ENCODE peak calls at places on chromosome 13, in six cellular contexts. Y is neuronal stem cell, V is H9, M is mesenchymal stem cell, T is H1, C is trophoblast cell. U is an unnamed sample.

GRCh38 chr13:83692800-83693199 is 189.5 kb downstream of the SLITRK1 start:
- DNase-seq in Y (no peak), V (no peak), M (no peak), T (no peak), C (no peak), U (no peak)

GRCh38 chr13:40389081-40389641 is 277.3 kb downstream of the FOXO1 start:
- DNase-seq in Y (no peak), V (no peak), M (no peak), T (no peak), C (no peak), U (no peak)

GRCh38 chr13:113258655-113259054 is 38.4 kb upstream of the LAMP1 start:
- DNase-seq in Y (no peak), V (no peak), M (no peak), T (no peak), C (no peak), U (no peak)

GRCh38 chr13:29676535-29676934 is 81.0 kb upstream of the SLC7A1 start:
- DNase-seq in Y (no peak), V (no peak), M (peak), T (no peak), C (no peak), U (peak)

GRCh38 chr13:85853901-85854663 is 54.9 kb upstream of the SLITRK6 start:
- DNase-seq in Y (no peak), V (no peak), M (no peak), T (no peak), C (no peak), U (no peak)

GRCh38 chr13:30466358-30466714 is 600 bp upstream of the HMGB1 start:
- DNase-seq in Y (no peak), V (no peak), M (peak), T (no peak), C (no peak), U (peak)

GRCh38 chr13:50700664-50701266 is 142.7 kb downstream of the DLEU7 start:
- DNase-seq in Y (no peak), V (no peak), M (no peak), T (no peak), C (no peak), U (no peak)

GRCh38 chr13:57557979-57558529 is 73.5 kb upstream of the PCDH17 start:
- DNase-seq in Y (peak), V (no peak), M (peak), T (no peak), C (peak), U (no peak)

GRCh38 chr13:94711561-94712286 is 621 bp downstream of the SOX21 start:
- DNase-seq in Y (no peak), V (peak), M (peak), T (no peak), C (peak), U (no peak)

GRCh38 chr13:111904701-111905608 is 162.0 kb upstream of the SOX1 start:
- DNase-seq in Y (no peak), V (peak), M (no peak), T (no peak), C (no peak), U (no peak)

GRCh38 chr13:36282818-36283432 is 14.7 kb downstream of the CCDC169 start:
- DNase-seq in Y (peak), V (no peak), M (peak), T (no peak), C (peak), U (peak)

GRCh38 chr13:79631260-79631659 is 150.3 kb downstream of the NDFIP2 start:
- DNase-seq in Y (no peak), V (no peak), M (peak), T (no peak), C (peak), U (peak)

GRCh38 chr13:37914781-37915391 is 45.3 kb upstream of the TRPC4 start:
- DNase-seq in Y (no peak), V (peak), M (peak), T (no peak), C (peak), U (peak)

GRCh38 chr13:80337011-80337688 is 3.8 kb downstream of the SPRY2 start:
- DNase-seq in Y (no peak), V (no peak), M (no peak), T (no peak), C (no peak), U (no peak)

GRCh38 chr13:77563110-77563509 is 27.6 kb downstream of the SCEL start:
- DNase-seq in Y (no peak), V (no peak), M (peak), T (no peak), C (peak), U (peak)

GRCh38 chr13:87684850-87685735 is 13.9 kb downstream of the SLITRK5 start:
- DNase-seq in Y (no peak), V (no peak), M (peak), T (no peak), C (no peak), U (no peak)

GRCh38 chr13:25729201-25729600 is 322.6 kb downstream of the SHISA2 start:
- DNase-seq in Y (no peak), V (no peak), M (no peak), T (no peak), C (peak), U (no peak)

GRCh38 chr13:101579291-101579802 is 126.9 kb downstream of the ITGBL1 start:
- DNase-seq in Y (no peak), V (no peak), M (peak), T (no peak), C (no peak), U (peak)

GRCh38 chr13:102295316-102296048 is 106.4 kb downstream of the FGF14 start:
- DNase-seq in Y (no peak), V (no peak), M (peak), T (no peak), C (peak), U (peak)

GRCh38 chr13:45564108-45564507 is 51.4 kb downstream of the ERICH6B start:
- DNase-seq in Y (peak), V (no peak), M (peak), T (no peak), C (no peak), U (peak)

GRCh38 chr13:56349866-56350265 is 790.9 kb upstream of the PRR20A start:
- DNase-seq in Y (no peak), V (no peak), M (no peak), T (no peak), C (no peak), U (no peak)

GRCh38 chr13:40329682-40330485 is 336.6 kb downstream of the FOXO1 start:
- DNase-seq in Y (no peak), V (no peak), M (no peak), T (no peak), C (no peak), U (no peak)

GRCh38 chr13:30713133-30713532 is 22.2 kb upstream of the ALOX5AP start:
- DNase-seq in Y (no peak), V (no peak), M (peak), T (no peak), C (peak), U (no peak)

GRCh38 chr13:51910508-51910907 is 48.7 kb downstream of the CCDC70 start:
- DNase-seq in Y (no peak), V (peak), M (no peak), T (no peak), C (no peak), U (no peak)

GRCh38 chr13:95676100-95676774 is 702 bp upstream of the DNAJC3 start:
- DNase-seq in Y (no peak), V (peak), M (peak), T (no peak), C (peak), U (peak)

GRCh38 chr13:23506821-23507210 is 63.4 kb upstream of the TNFRSF19 start:
- DNase-seq in Y (no peak), V (no peak), M (peak), T (no peak), C (no peak), U (peak)

GRCh38 chr13:99093997-99094396 is 106.7 kb upstream of the UBAC2 start:
- DNase-seq in Y (no peak), V (no peak), M (no peak), T (no peak), C (no peak), U (no peak)

GRCh38 chr13:55302568-55302967 is 1838.2 kb upstream of the PRR20A start:
- DNase-seq in Y (no peak), V (no peak), M (no peak), T (no peak), C (no peak), U (no peak)

GRCh38 chr13:28636078-28636477 is 22.9 kb upstream of the POMP start:
- DNase-seq in Y (no peak), V (no peak), M (no peak), T (no peak), C (peak), U (peak)

GRCh38 chr13:49371943-49372636 is 71.8 kb downstream of the CAB39L start:
- DNase-seq in Y (no peak), V (no peak), M (no peak), T (no peak), C (no peak), U (no peak)

GRCh38 chr13:106205871-106206270 is 329.6 kb downstream of the EFNB2 start:
- DNase-seq in Y (no peak), V (no peak), M (peak), T (no peak), C (no peak), U (no peak)

GRCh38 chr13:111210488-111210887 is 95.4 kb downstream of the ARHGEF7 start:
- DNase-seq in Y (no peak), V (peak), M (peak), T (no peak), C (peak), U (peak)

GRCh38 chr13:30340367-30341184 is 33.2 kb upstream of the KATNAL1 start:
- DNase-seq in Y (no peak), V (no peak), M (peak), T (no peak), C (peak), U (peak)

GRCh38 chr13:86757236-86757978 is 913.8 kb upstream of the SLITRK5 start:
- DNase-seq in Y (no peak), V (peak), M (no peak), T (peak), C (no peak), U (no peak)

GRCh38 chr13:107942030-107942617 is 273.2 kb downstream of the LIG4 start:
- DNase-seq in Y (no peak), V (no peak), M (no peak), T (no peak), C (peak), U (no peak)

GRCh38 chr13:36059366-36059765 is 71.8 kb downstream of the DCLK1 start:
- DNase-seq in Y (no peak), V (no peak), M (no peak), T (no peak), C (no peak), U (no peak)

GRCh38 chr13:46663644-46664043 is 110.7 kb downstream of the LRCH1 start:
- DNase-seq in Y (no peak), V (no peak), M (peak), T (no peak), C (peak), U (no peak)

DNA sequence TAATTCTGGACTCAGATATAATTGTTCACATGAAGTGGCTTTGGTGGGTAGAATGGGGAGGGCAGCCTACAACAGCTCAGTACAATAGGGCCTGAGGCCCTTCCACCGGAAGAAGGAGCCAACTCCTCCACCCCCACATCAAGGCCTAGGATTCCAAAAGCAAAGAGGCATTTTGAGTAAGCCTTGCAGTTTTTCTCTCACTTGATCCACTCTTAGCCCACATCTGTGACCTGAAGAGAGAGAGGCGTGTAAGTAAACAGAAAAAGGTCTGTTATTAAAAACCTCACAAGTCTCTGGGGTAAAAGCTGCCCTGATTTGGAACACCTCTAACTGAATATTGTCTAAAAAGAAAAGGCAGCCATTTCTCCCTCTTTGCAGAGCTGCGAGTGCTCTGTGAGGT is 214.1 kb upstream of the KL start:
- DNase-seq in Y (no peak), V (no peak), M (no peak), T (no peak), C (no peak), U (no peak)
- H4K91ac ChIP-seq in Y (no peak), V (no peak), M (no peak), T (no peak), C (no peak), U (no peak)

GRCh38 chr13:27496851-27497250 is 46.5 kb upstream of the MTIF3 start:
- DNase-seq in Y (no peak), V (no peak), M (no peak), T (no peak), C (no peak), U (no peak)
- H4K91ac ChIP-seq in Y (no peak), V (no peak), M (no peak), T (no peak), C (no peak), U (no peak)

GRCh38 chr13:90696656-90697055 is 650.8 kb upstream of the MIR17HG start:
- DNase-seq in Y (no peak), V (no peak), M (peak), T (no peak), C (no peak), U (peak)

GRCh38 chr13:90700340-90700739 is 647.1 kb upstream of the MIR17HG start:
- DNase-seq in Y (no peak), V (no peak), M (no peak), T (no peak), C (no peak), U (no peak)

GRCh38 chr13:90701264-90701663 is 646.2 kb upstream of the MIR17HG start:
- DNase-seq in Y (no peak), V (no peak), M (no peak), T (no peak), C (no peak), U (no peak)

GRCh38 chr13:90706631-90707030 is 640.9 kb upstream of the MIR17HG start:
- DNase-seq in Y (no peak), V (no peak), M (no peak), T (no peak), C (no peak), U (no peak)

GRCh38 chr13:90702050-90702449 is 645.4 kb upstream of the MIR17HG start:
- DNase-seq in Y (no peak), V (no peak), M (no peak), T (no peak), C (no peak), U (no peak)
- H4K91ac ChIP-seq in Y (no peak), V (no peak), M (no peak), T (no peak), C (no peak), U (no peak)

DNA sequence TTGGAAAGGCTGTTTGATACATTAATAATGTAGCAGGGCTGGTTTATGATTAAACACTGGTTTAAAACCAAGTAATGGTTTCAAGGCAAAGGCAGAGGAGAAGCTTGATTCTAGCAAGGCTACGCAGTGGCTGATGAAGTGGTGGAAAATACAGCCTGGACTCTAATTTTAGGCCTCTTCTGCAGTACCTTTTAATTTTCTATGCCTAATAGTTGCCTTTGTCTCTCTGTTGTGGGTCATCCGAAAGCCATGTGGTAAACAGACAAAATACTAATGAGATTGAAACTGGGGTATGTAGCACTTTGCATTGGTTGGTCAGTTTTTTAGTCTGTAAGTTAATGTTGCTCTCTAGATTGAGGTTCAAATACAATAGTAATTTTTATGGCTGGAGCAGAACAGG is 3.3 kb downstream of the LMO7 start:
- DNase-seq in Y (no peak), V (no peak), M (no peak), T (no peak), C (no peak), U (no peak)
- H4K91ac ChIP-seq in Y (no peak), V (no peak), M (no peak), T (no peak), C (no peak), U (no peak)

DNA sequence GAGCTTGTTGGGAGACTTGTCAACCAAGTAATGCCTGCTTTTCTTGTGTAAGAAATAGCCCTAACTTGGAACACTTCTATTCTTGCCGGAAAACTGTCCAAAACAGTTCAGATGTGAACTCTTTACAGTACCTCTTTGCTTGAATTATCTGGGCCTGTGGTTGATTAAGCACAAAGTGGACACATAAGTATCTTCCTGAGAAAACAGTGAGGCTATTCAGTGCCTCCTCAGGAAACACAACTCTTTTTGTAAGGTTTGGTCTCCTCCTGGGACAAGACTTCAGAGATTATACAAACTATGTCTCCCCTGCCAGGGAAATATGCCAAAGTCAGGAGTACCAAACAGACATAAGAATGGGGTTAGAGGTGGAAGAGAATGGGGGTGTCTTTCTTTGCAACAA is 127.7 kb downstream of the LACC1 start:
- DNase-seq in Y (no peak), V (no peak), M (peak), T (no peak), C (no peak), U (no peak)
- H4K91ac ChIP-seq in Y (no peak), V (no peak), M (no peak), T (no peak), C (no peak), U (no peak)

GRCh38 chr13:93055233-93055632 is 171.4 kb upstream of the GPC6 start:
- DNase-seq in Y (no peak), V (no peak), M (no peak), T (no peak), C (no peak), U (no peak)
- H4K91ac ChIP-seq in Y (no peak), V (no peak), M (no peak), T (no peak), C (no peak), U (no peak)

GRCh38 chr13:19048381-19048780 is 133.2 kb downstream of the TUBA3C start:
- DNase-seq in Y (no peak), V (no peak), M (no peak), T (no peak), C (no peak), U (no peak)
- H4K91ac ChIP-seq in Y (no peak), V (no peak), M (no peak), T (no peak), C (no peak), U (no peak)

GRCh38 chr13:78600317-78600899 is 2.9 kb downstream of the POU4F1 start:
- DNase-seq in Y (peak), V (no peak), M (no peak), T (no peak), C (no peak), U (no peak)
- H4K91ac ChIP-seq in Y (no peak), V (no peak), M (no peak), T (no peak), C (no peak), U (no peak)

U was measured in IMR-90.